ENCODE peak calls at places on chromosomes 12 and 14, in eight cellular contexts. One of them, this sample, is unnamed.

GRCh38 chr12:119613319-119613936 is 19.9 kb downstream of the TMEM233 start:
- DNase-seq in M059J: peak; percentile 57
- DNase-seq in kidney epithelial cell: peak; percentile 77
- DNase-seq in fibroblast of the aortic adventitia: peak; percentile 31
- DNase-seq in AG09309: no peak
- DNase-seq in midbrain: no peak
- DNase-seq in NCI-H1092 treated with DMSO at 0.1 percent for 48 hours: no peak
- DNase-seq in LHCN-M2: peak; percentile 55
- DNase-seq in this sample: no peak

GRCh38 chr14:24335461-24336146 is 733 bp upstream of the ADCY4 start:
- DNase-seq in AG09309: no peak
- DNase-seq in NCI-H1092 treated with DMSO at 0.1 percent for 48 hours: no peak
- DNase-seq in kidney epithelial cell: no peak
- DNase-seq in fibroblast of the aortic adventitia: no peak
- DNase-seq in LHCN-M2: no peak
- DNase-seq in M059J: no peak
- DNase-seq in midbrain: no peak
- DNase-seq in this sample: no peak

GRCh38 chr12:132061197-132061596 is 82.9 kb downstream of the DDX51 start:
- DNase-seq in NCI-H1092 treated with DMSO at 0.1 percent for 48 hours: no peak
- DNase-seq in midbrain: no peak
- DNase-seq in kidney epithelial cell: no peak
- DNase-seq in M059J: no peak
- DNase-seq in LHCN-M2: no peak
- DNase-seq in AG09309: no peak
- DNase-seq in fibroblast of the aortic adventitia: no peak
- DNase-seq in this sample: no peak

GRCh38 chr12:77325505-77325904 is 260.1 kb upstream of the E2F7 start:
- DNase-seq in LHCN-M2: no peak
- DNase-seq in NCI-H1092 treated with DMSO at 0.1 percent for 48 hours: peak; percentile 2
- DNase-seq in kidney epithelial cell: no peak
- DNase-seq in M059J: no peak
- DNase-seq in midbrain: no peak
- DNase-seq in fibroblast of the aortic adventitia: no peak
- DNase-seq in AG09309: no peak
- DNase-seq in this sample: no peak

GRCh38 chr12:1913377-1914115 is 4.9 kb downstream of the CACNA2D4 start:
- DNase-seq in NCI-H1092 treated with DMSO at 0.1 percent for 48 hours: no peak
- DNase-seq in M059J: no peak
- DNase-seq in fibroblast of the aortic adventitia: no peak
- DNase-seq in LHCN-M2: no peak
- DNase-seq in AG09309: no peak
- DNase-seq in midbrain: no peak
- DNase-seq in kidney epithelial cell: no peak
- DNase-seq in this sample: no peak

GRCh38 chr12:67893003-67893402 is 96.2 kb upstream of the IFNG-AS1 start:
- DNase-seq in AG09309: no peak
- DNase-seq in LHCN-M2: peak; percentile 59
- DNase-seq in fibroblast of the aortic adventitia: no peak
- DNase-seq in M059J: no peak
- DNase-seq in kidney epithelial cell: no peak
- DNase-seq in NCI-H1092 treated with DMSO at 0.1 percent for 48 hours: no peak
- DNase-seq in midbrain: no peak
- DNase-seq in this sample: no peak

GRCh38 chr14:35416108-35416750 is 11.7 kb upstream of the NFKBIA start:
- DNase-seq in LHCN-M2: no peak
- DNase-seq in M059J: peak; percentile 44
- DNase-seq in midbrain: no peak
- DNase-seq in AG09309: no peak
- DNase-seq in NCI-H1092 treated with DMSO at 0.1 percent for 48 hours: no peak
- DNase-seq in fibroblast of the aortic adventitia: no peak
- DNase-seq in kidney epithelial cell: no peak
- DNase-seq in this sample: no peak

GRCh38 chr12:125403145-125403789 is 338.0 kb downstream of the AACS start:
- DNase-seq in kidney epithelial cell: no peak
- DNase-seq in midbrain: peak; percentile 10
- DNase-seq in LHCN-M2: peak; percentile 4
- DNase-seq in fibroblast of the aortic adventitia: peak; percentile 51
- DNase-seq in NCI-H1092 treated with DMSO at 0.1 percent for 48 hours: peak; percentile 31
- DNase-seq in AG09309: no peak
- DNase-seq in M059J: peak; percentile 16
- DNase-seq in this sample: peak; percentile 12

GRCh38 chr12:116423053-116423452 is 136.1 kb upstream of the MAP1LC3B2 start:
- DNase-seq in AG09309: peak; percentile 63
- DNase-seq in kidney epithelial cell: no peak
- DNase-seq in LHCN-M2: peak; percentile 50
- DNase-seq in midbrain: no peak
- DNase-seq in M059J: peak; percentile 26
- DNase-seq in fibroblast of the aortic adventitia: peak; percentile 95
- DNase-seq in NCI-H1092 treated with DMSO at 0.1 percent for 48 hours: no peak
- DNase-seq in this sample: no peak

GRCh38 chr12:5083955-5084849 is 40.5 kb downstream of the KCNA5 start:
- DNase-seq in kidney epithelial cell: peak; percentile 26
- DNase-seq in AG09309: peak; percentile 33
- DNase-seq in LHCN-M2: peak; percentile 56
- DNase-seq in M059J: peak; percentile 58
- DNase-seq in midbrain: peak; percentile 75
- DNase-seq in NCI-H1092 treated with DMSO at 0.1 percent for 48 hours: peak; percentile 44
- DNase-seq in fibroblast of the aortic adventitia: peak; percentile 79
- DNase-seq in this sample: peak; percentile 62

GRCh38 chr14:89013098-89013504 is 188.7 kb downstream of the TTC8 start:
- DNase-seq in LHCN-M2: peak; percentile 33
- DNase-seq in M059J: peak; percentile 25
- DNase-seq in fibroblast of the aortic adventitia: peak; percentile 27
- DNase-seq in midbrain: no peak
- DNase-seq in kidney epithelial cell: no peak
- DNase-seq in AG09309: no peak
- DNase-seq in NCI-H1092 treated with DMSO at 0.1 percent for 48 hours: peak; percentile 22
- DNase-seq in this sample: no peak

GRCh38 chr12:78062781-78063180 is 232.1 kb downstream of the NAV3 start:
- DNase-seq in fibroblast of the aortic adventitia: peak; percentile 89
- DNase-seq in kidney epithelial cell: peak; percentile 35
- DNase-seq in M059J: peak; percentile 69
- DNase-seq in LHCN-M2: peak; percentile 65
- DNase-seq in AG09309: no peak
- DNase-seq in NCI-H1092 treated with DMSO at 0.1 percent for 48 hours: no peak
- DNase-seq in midbrain: no peak
- DNase-seq in this sample: peak; percentile 80

GRCh38 chr12:24081581-24081980 is 132.1 kb upstream of the SOX5 start:
- DNase-seq in kidney epithelial cell: no peak
- DNase-seq in fibroblast of the aortic adventitia: no peak
- DNase-seq in LHCN-M2: no peak
- DNase-seq in NCI-H1092 treated with DMSO at 0.1 percent for 48 hours: no peak
- DNase-seq in M059J: no peak
- DNase-seq in AG09309: no peak
- DNase-seq in midbrain: no peak
- DNase-seq in this sample: no peak

GRCh38 chr12:94783862-94784261 is 133.5 kb upstream of the TMCC3 start:
- DNase-seq in M059J: peak; percentile 8
- DNase-seq in NCI-H1092 treated with DMSO at 0.1 percent for 48 hours: no peak
- DNase-seq in midbrain: no peak
- DNase-seq in fibroblast of the aortic adventitia: peak; percentile 45
- DNase-seq in LHCN-M2: peak; percentile 18
- DNase-seq in kidney epithelial cell: no peak
- DNase-seq in AG09309: no peak
- DNase-seq in this sample: no peak

GRCh38 chr12:51473947-51474346 is 49.3 kb downstream of the SLC4A8 start:
- DNase-seq in NCI-H1092 treated with DMSO at 0.1 percent for 48 hours: no peak
- DNase-seq in LHCN-M2: no peak
- DNase-seq in midbrain: no peak
- DNase-seq in M059J: no peak
- DNase-seq in kidney epithelial cell: no peak
- DNase-seq in fibroblast of the aortic adventitia: no peak
- DNase-seq in AG09309: no peak
- DNase-seq in this sample: no peak

GRCh38 chr14:103433902-103434563 is 48.8 kb downstream of the MARK3 start:
- DNase-seq in kidney epithelial cell: no peak
- DNase-seq in midbrain: no peak
- DNase-seq in AG09309: no peak
- DNase-seq in LHCN-M2: no peak
- DNase-seq in NCI-H1092 treated with DMSO at 0.1 percent for 48 hours: no peak
- DNase-seq in M059J: no peak
- DNase-seq in fibroblast of the aortic adventitia: no peak
- DNase-seq in this sample: no peak

GRCh38 chr12:108518101-108518715 is 3.1 kb downstream of the FICD start:
- DNase-seq in M059J: no peak
- DNase-seq in fibroblast of the aortic adventitia: no peak
- DNase-seq in midbrain: no peak
- DNase-seq in NCI-H1092 treated with DMSO at 0.1 percent for 48 hours: no peak
- DNase-seq in kidney epithelial cell: no peak
- DNase-seq in AG09309: no peak
- DNase-seq in LHCN-M2: no peak
- DNase-seq in this sample: no peak

GRCh38 chr12:87413784-87414183 is 615.4 kb downstream of the C12orf50 start:
- DNase-seq in midbrain: no peak
- DNase-seq in M059J: peak; percentile 25
- DNase-seq in NCI-H1092 treated with DMSO at 0.1 percent for 48 hours: no peak
- DNase-seq in AG09309: no peak
- DNase-seq in kidney epithelial cell: no peak
- DNase-seq in fibroblast of the aortic adventitia: peak; percentile 96
- DNase-seq in LHCN-M2: peak; percentile 63
- DNase-seq in this sample: peak; percentile 49

GRCh38 chr12:122795807-122796206 is 21.4 kb downstream of the CCDC62 start:
- DNase-seq in LHCN-M2: no peak
- DNase-seq in midbrain: no peak
- DNase-seq in M059J: no peak
- DNase-seq in AG09309: no peak
- DNase-seq in kidney epithelial cell: no peak
- DNase-seq in fibroblast of the aortic adventitia: no peak
- DNase-seq in NCI-H1092 treated with DMSO at 0.1 percent for 48 hours: no peak
- DNase-seq in this sample: no peak

GRCh38 chr14:90733139-90733808 is 83.0 kb downstream of the TTC7B start:
- DNase-seq in NCI-H1092 treated with DMSO at 0.1 percent for 48 hours: no peak
- DNase-seq in AG09309: no peak
- DNase-seq in LHCN-M2: no peak
- DNase-seq in kidney epithelial cell: no peak
- DNase-seq in midbrain: peak; percentile 79
- DNase-seq in fibroblast of the aortic adventitia: no peak
- DNase-seq in M059J: no peak
- DNase-seq in this sample: no peak

GRCh38 chr12:39541471-39541870 is 78.1 kb downstream of the ABCD2 start:
- DNase-seq in fibroblast of the aortic adventitia: no peak
- DNase-seq in M059J: no peak
- DNase-seq in kidney epithelial cell: no peak
- DNase-seq in LHCN-M2: no peak
- DNase-seq in AG09309: no peak
- DNase-seq in midbrain: no peak
- DNase-seq in NCI-H1092 treated with DMSO at 0.1 percent for 48 hours: no peak
- DNase-seq in this sample: no peak

GRCh38 chr12:3727877-3728632 is 24.9 kb downstream of the CRACR2A start:
- DNase-seq in AG09309: peak; percentile 37
- DNase-seq in midbrain: no peak
- DNase-seq in NCI-H1092 treated with DMSO at 0.1 percent for 48 hours: no peak
- DNase-seq in M059J: peak; percentile 38
- DNase-seq in fibroblast of the aortic adventitia: peak; percentile 20
- DNase-seq in LHCN-M2: peak; percentile 97
- DNase-seq in kidney epithelial cell: no peak
- DNase-seq in this sample: no peak

GRCh38 chr12:119674560-119674959 is 6.6 kb downstream of the PRKAB1 start:
- DNase-seq in kidney epithelial cell: no peak
- DNase-seq in M059J: no peak
- DNase-seq in NCI-H1092 treated with DMSO at 0.1 percent for 48 hours: no peak
- DNase-seq in LHCN-M2: no peak
- DNase-seq in midbrain: no peak
- DNase-seq in AG09309: no peak
- DNase-seq in fibroblast of the aortic adventitia: no peak
- DNase-seq in this sample: no peak

GRCh38 chr14:51210594-51210993 is 29.5 kb upstream of the TMX1 start:
- DNase-seq in midbrain: no peak
- DNase-seq in NCI-H1092 treated with DMSO at 0.1 percent for 48 hours: peak; percentile 71
- DNase-seq in kidney epithelial cell: no peak
- DNase-seq in LHCN-M2: no peak
- DNase-seq in fibroblast of the aortic adventitia: no peak
- DNase-seq in M059J: no peak
- DNase-seq in AG09309: no peak
- DNase-seq in this sample: no peak

GRCh38 chr12:82968644-82969339 is 282.1 kb downstream of the TMTC2 start:
- DNase-seq in fibroblast of the aortic adventitia: peak; percentile 7
- DNase-seq in midbrain: no peak
- DNase-seq in LHCN-M2: no peak
- DNase-seq in AG09309: no peak
- DNase-seq in NCI-H1092 treated with DMSO at 0.1 percent for 48 hours: no peak
- DNase-seq in M059J: no peak
- DNase-seq in kidney epithelial cell: no peak
- DNase-seq in this sample: no peak

GRCh38 chr14:100839573-100840175 is 13.8 kb downstream of the MEG3 start:
- DNase-seq in fibroblast of the aortic adventitia: no peak
- DNase-seq in AG09309: no peak
- DNase-seq in midbrain: no peak
- DNase-seq in M059J: no peak
- DNase-seq in kidney epithelial cell: no peak
- DNase-seq in LHCN-M2: no peak
- DNase-seq in NCI-H1092 treated with DMSO at 0.1 percent for 48 hours: no peak
- DNase-seq in this sample: no peak

GRCh38 chr14:42687421-42687820 is 1080.7 kb downstream of the LRFN5 start:
- DNase-seq in fibroblast of the aortic adventitia: no peak
- DNase-seq in NCI-H1092 treated with DMSO at 0.1 percent for 48 hours: no peak
- DNase-seq in LHCN-M2: no peak
- DNase-seq in M059J: no peak
- DNase-seq in kidney epithelial cell: no peak
- DNase-seq in AG09309: no peak
- DNase-seq in midbrain: no peak
- DNase-seq in this sample: no peak

GRCh38 chr12:26138860-26139259 is 14.0 kb upstream of the BHLHE41 start:
- DNase-seq in kidney epithelial cell: no peak
- DNase-seq in AG09309: no peak
- DNase-seq in M059J: no peak
- DNase-seq in midbrain: no peak
- DNase-seq in NCI-H1092 treated with DMSO at 0.1 percent for 48 hours: no peak
- DNase-seq in LHCN-M2: no peak
- DNase-seq in fibroblast of the aortic adventitia: no peak
- DNase-seq in this sample: no peak

GRCh38 chr14:46580941-46581671 is 70.5 kb downstream of the RPL10L start:
- DNase-seq in kidney epithelial cell: no peak
- DNase-seq in AG09309: no peak
- DNase-seq in NCI-H1092 treated with DMSO at 0.1 percent for 48 hours: peak; percentile 59
- DNase-seq in M059J: peak; percentile 17
- DNase-seq in LHCN-M2: peak; percentile 44
- DNase-seq in fibroblast of the aortic adventitia: no peak
- DNase-seq in midbrain: no peak
- DNase-seq in this sample: peak; percentile 31

GRCh38 chr12:119006749-119007148 is 25.4 kb downstream of the SRRM4 start:
- DNase-seq in NCI-H1092 treated with DMSO at 0.1 percent for 48 hours: peak; percentile 46
- DNase-seq in AG09309: no peak
- DNase-seq in midbrain: no peak
- DNase-seq in fibroblast of the aortic adventitia: no peak
- DNase-seq in LHCN-M2: no peak
- DNase-seq in kidney epithelial cell: no peak
- DNase-seq in M059J: no peak
- DNase-seq in this sample: no peak

GRCh38 chr14:53470351-53471043 is 317.4 kb upstream of the DDHD1 start:
- DNase-seq in midbrain: no peak
- DNase-seq in LHCN-M2: peak; percentile 13
- DNase-seq in fibroblast of the aortic adventitia: peak; percentile 68
- DNase-seq in NCI-H1092 treated with DMSO at 0.1 percent for 48 hours: no peak
- DNase-seq in M059J: peak; percentile 4
- DNase-seq in AG09309: peak; percentile 21
- DNase-seq in kidney epithelial cell: no peak
- DNase-seq in this sample: no peak

GRCh38 chr14:35669782-35670181 is 135.8 kb downstream of the INSM2 start:
- DNase-seq in fibroblast of the aortic adventitia: peak; percentile 5
- DNase-seq in NCI-H1092 treated with DMSO at 0.1 percent for 48 hours: no peak
- DNase-seq in midbrain: no peak
- DNase-seq in LHCN-M2: peak; percentile 56
- DNase-seq in AG09309: peak; percentile 2
- DNase-seq in M059J: peak; percentile 12
- DNase-seq in kidney epithelial cell: no peak
- DNase-seq in this sample: no peak

GRCh38 chr14:68753696-68754095 is 39.2 kb downstream of the ZFP36L1 start:
- DNase-seq in fibroblast of the aortic adventitia: peak; percentile 49
- DNase-seq in midbrain: no peak
- DNase-seq in LHCN-M2: no peak
- DNase-seq in AG09309: peak; percentile 46
- DNase-seq in NCI-H1092 treated with DMSO at 0.1 percent for 48 hours: no peak
- DNase-seq in M059J: no peak
- DNase-seq in kidney epithelial cell: no peak
- DNase-seq in this sample: peak; percentile 12

GRCh38 chr12:31232361-31232965 is 93.5 kb downstream of the SINHCAF start:
- DNase-seq in midbrain: no peak
- DNase-seq in AG09309: no peak
- DNase-seq in fibroblast of the aortic adventitia: no peak
- DNase-seq in NCI-H1092 treated with DMSO at 0.1 percent for 48 hours: no peak
- DNase-seq in M059J: no peak
- DNase-seq in kidney epithelial cell: no peak
- DNase-seq in LHCN-M2: no peak
- DNase-seq in this sample: no peak

This sample was measured in astrocyte of the cerebellum.